ENCODE peak calls at places on chromosomes 16 and 17, in four cellular contexts. R is CD4-positive, alpha-beta T cell; W is NCI-H2081; V is SHP77. L is an unnamed sample.

GRCh38 chr16:65476556-65476955 is 354.7 kb upstream of the CDH11 start:
- DNase-seq in R (no peak), W (no peak), V (no peak), L (no peak)

GRCh38 chr16:648071-648785 is 937 bp upstream of the WDR90 start:
- DNase-seq in R (no peak), W (peak; percentile 68), V (peak; percentile 64), L (no peak)

GRCh38 chr16:84699147-84699711 is 571 bp upstream of the USP10 start:
- DNase-seq in R (no peak), W (peak; percentile 19), V (peak; percentile 39), L (no peak)

GRCh38 chr16:15803608-15804007 is 53.2 kb downstream of the MYH11 start:
- DNase-seq in R (no peak), W (no peak), V (no peak), L (no peak)

GRCh38 chr17:74792586-74792985 is 16.4 kb upstream of the NAT9 start:
- DNase-seq in R (no peak), W (no peak), V (no peak), L (no peak)

GRCh38 chr16:3503513-3503912 is 2.7 kb downstream of the CLUAP1 start:
- DNase-seq in R (peak; percentile 67), W (no peak), V (no peak), L (no peak)

GRCh38 chr17:18235743-18236256 is 10.4 kb downstream of the LLGL1 start:
- DNase-seq in R (no peak), W (no peak), V (no peak), L (peak; percentile 91)

GRCh38 chr17:82329683-82330321 is 3.8 kb downstream of the SECTM1 start:
- DNase-seq in R (no peak), W (no peak), V (no peak), L (no peak)

GRCh38 chr17:45200701-45201100 is 21.0 kb upstream of the FMNL1 start:
- DNase-seq in R (no peak), W (no peak), V (no peak), L (no peak)

GRCh38 chr16:10941127-10941933 is 938 bp downstream of the DEXI start:
- DNase-seq in R (no peak), W (peak; percentile 7), V (no peak), L (no peak)

GRCh38 chr16:57802635-57803412 is 533 bp upstream of the KIFC3 start:
- DNase-seq in R (no peak), W (no peak), V (peak; percentile 23), L (no peak)

GRCh38 chr17:13702266-13702665 is 100.5 kb upstream of the HS3ST3A1 start:
- DNase-seq in R (no peak), W (no peak), V (no peak), L (peak; percentile 71)

GRCh38 chr17:42422412-42422957 is 571 bp downstream of the CAVIN1 start:
- DNase-seq in R (peak; percentile 42), W (no peak), V (no peak), L (no peak)

GRCh38 chr17:62791235-62792121 is 16.6 kb downstream of the MARCHF10 start:
- DNase-seq in R (no peak), W (no peak), V (peak; percentile 61), L (peak; percentile 91)

GRCh38 chr16:49704586-49705155 is 151.2 kb downstream of the ZNF423 start:
- DNase-seq in R (no peak), W (no peak), V (no peak), L (no peak)

GRCh38 chr17:39939588-39940419 is 12.3 kb downstream of the LRRC3C start:
- DNase-seq in R (no peak), W (peak; percentile 41), V (peak; percentile 23), L (peak; percentile 92)

GRCh38 chr17:7136266-7136877 is 21.8 kb upstream of the ASGR2 start:
- DNase-seq in R (peak; percentile 84), W (peak; percentile 17), V (peak; percentile 59), L (peak; percentile 36)

GRCh38 chr17:42609182-42609813 is at the start of the genes RETREG3 and TUBG1:
- DNase-seq in R (peak; percentile 99), W (peak; percentile 100), V (peak; percentile 98), L (peak; percentile 99)

GRCh38 chr16:72814226-72814625 is 233.7 kb downstream of the ZFHX3 start:
- DNase-seq in R (no peak), W (no peak), V (no peak), L (no peak)

GRCh38 chr17:38604479-38605229 is 1.1 kb downstream of the SRCIN1 start:
- DNase-seq in R (no peak), W (no peak), V (no peak), L (no peak)

GRCh38 chr16:12613131-12613991 is 190.3 kb downstream of the CPPED1 start:
- DNase-seq in R (no peak), W (no peak), V (no peak), L (peak; percentile 70)

GRCh38 chr16:87453326-87453725 is 39.5 kb downstream of the ZCCHC14 start:
- DNase-seq in R (no peak), W (no peak), V (no peak), L (no peak)

GRCh38 chr16:68823401-68823800 is 19.9 kb upstream of the TANGO6 start:
- DNase-seq in R (no peak), W (no peak), V (no peak), L (peak; percentile 81)

GRCh38 chr17:12789075-12789975 is at the start of gene ARHGAP44:
- DNase-seq in R (no peak), W (peak; percentile 3), V (peak; percentile 78), L (peak; percentile 30)

GRCh38 chr16:7397901-7398300 is 65.3 kb downstream of the RBFOX1 start:
- DNase-seq in R (no peak), W (no peak), V (no peak), L (peak; percentile 8)

GRCh38 chr16:35305476-35305875 is 1846.1 kb downstream of the TP53TG3F start:
- DNase-seq in R (no peak), W (no peak), V (no peak), L (no peak)

GRCh38 chr16:67030221-67030962 is 1.4 kb downstream of the CBFB start:
- DNase-seq in R (no peak), W (no peak), V (no peak), L (no peak)

GRCh38 chr17:9002610-9003354 is 18.5 kb upstream of the NTN1 start:
- DNase-seq in R (no peak), W (no peak), V (no peak), L (no peak)

GRCh38 chr17:58343131-58343530 is 8.9 kb downstream of the SUPT4H1 start:
- DNase-seq in R (no peak), W (no peak), V (no peak), L (no peak)

GRCh38 chr17:19386276-19386863 is 620 bp downstream of the MFAP4 start:
- DNase-seq in R (no peak), W (no peak), V (no peak), L (peak; percentile 95)

GRCh38 chr17:56908061-56908542 is 5.7 kb downstream of the TRIM25 start:
- DNase-seq in R (no peak), W (no peak), V (no peak), L (no peak)

GRCh38 chr16:24111903-24112302 is 144.2 kb upstream of the CACNG3 start:
- DNase-seq in R (no peak), W (no peak), V (no peak), L (no peak)

GRCh38 chr16:77896357-77896972 is 108.1 kb downstream of the VAT1L start:
- DNase-seq in R (no peak), W (peak; percentile 11), V (no peak), L (no peak)

GRCh38 chr17:43341705-43342600 is 56.8 kb upstream of the ARL4D start:
- DNase-seq in R (no peak), W (no peak), V (no peak), L (peak; percentile 69)

GRCh38 chr16:31713945-31714898 is 159.4 kb upstream of the ZNF267 start:
- DNase-seq in R (peak; percentile 31), W (no peak), V (no peak), L (no peak)